ENCODE peak calls at places on chromosomes 11 and 22, in four cellular contexts. One of them, this sample, is unnamed.
A peak's percentile ranks its signal among the peaks of the same experiment; 100 is the strongest.

GRCh38 chr22:30459206-30460052 is 12.4 kb downstream of the SEC14L3 start:
- DNase-seq in SHP77: no peak
- DNase-seq in HFFc6: no peak
- DNase-seq in GM03348: no peak
- DNase-seq in this sample: no peak

GRCh38 chr11:94678236-94678635 is 89.9 kb upstream of the AMOTL1 start:
- DNase-seq in SHP77: no peak
- DNase-seq in HFFc6: no peak
- DNase-seq in GM03348: no peak
- DNase-seq in this sample: no peak

GRCh38 chr11:20355221-20356219 is 8.0 kb upstream of the HTATIP2 start:
- DNase-seq in SHP77: no peak
- DNase-seq in HFFc6: peak; percentile 50
- DNase-seq in GM03348: peak; percentile 54
- DNase-seq in this sample: peak; percentile 70

GRCh38 chr11:8338138-8338537 is 74.5 kb upstream of the LMO1 start:
- DNase-seq in SHP77: no peak
- DNase-seq in HFFc6: peak; percentile 24
- DNase-seq in GM03348: peak; percentile 78
- DNase-seq in this sample: peak; percentile 30

GRCh38 chr11:123157995-123158394 is 37.1 kb downstream of the CLMP start:
- DNase-seq in SHP77: no peak
- DNase-seq in HFFc6: no peak
- DNase-seq in GM03348: no peak
- DNase-seq in this sample: no peak

GRCh38 chr11:29490951-29491350 is 525.9 kb downstream of the KCNA4 start:
- DNase-seq in SHP77: no peak
- DNase-seq in HFFc6: no peak
- DNase-seq in GM03348: no peak
- DNase-seq in this sample: no peak

GRCh38 chr11:44112083-44112865 is 16.8 kb downstream of the EXT2 start:
- DNase-seq in SHP77: no peak
- DNase-seq in HFFc6: peak; percentile 85
- DNase-seq in GM03348: peak; percentile 60
- DNase-seq in this sample: no peak

GRCh38 chr11:6572215-6572614 is 31.2 kb downstream of the RRP8 start:
- DNase-seq in SHP77: no peak
- DNase-seq in HFFc6: peak; percentile 66
- DNase-seq in GM03348: peak; percentile 87
- DNase-seq in this sample: no peak

GRCh38 chr11:83425137-83425466 is 138.9 kb upstream of the CCDC90B start:
- DNase-seq in SHP77: no peak
- DNase-seq in HFFc6: no peak
- DNase-seq in GM03348: no peak
- DNase-seq in this sample: no peak

GRCh38 chr11:41116970-41117369 is 342.5 kb downstream of the LRRC4C start:
- DNase-seq in SHP77: no peak
- DNase-seq in HFFc6: no peak
- DNase-seq in GM03348: no peak
- DNase-seq in this sample: no peak

GRCh38 chr11:250740-251299 is 14.0 kb downstream of the PSMD13 start:
- DNase-seq in SHP77: peak; percentile 9
- DNase-seq in HFFc6: peak; percentile 45
- DNase-seq in GM03348: peak; percentile 71
- DNase-seq in this sample: peak; percentile 38

GRCh38 chr11:12746593-12747097 is 72.4 kb downstream of the TEAD1 start:
- DNase-seq in SHP77: peak; percentile 67
- DNase-seq in HFFc6: peak; percentile 53
- DNase-seq in GM03348: no peak
- DNase-seq in this sample: peak; percentile 95

GRCh38 chr11:103091441-103091809 is 535 bp downstream of the DCUN1D5 start:
- DNase-seq in SHP77: peak; percentile 13
- DNase-seq in HFFc6: no peak
- DNase-seq in GM03348: peak; percentile 50
- DNase-seq in this sample: peak; percentile 20

This sample was measured in H4.